ENCODE peak calls at places on chromosome 1, in eight cellular contexts. H, T, C, U, J, P, A and F are unnamed samples.
A peak's percentile ranks its signal among the peaks of the same experiment; 100 is the strongest.

GRCh38 chr1:209783338-209783737 is 1.0 kb downstream of the C1orf74 start:
- DNase-seq in T (no peak), A (no peak), U (no peak), C (no peak), H (no peak), P (no peak), J (no peak), F (no peak)

GRCh38 chr1:169838942-169839341 is 44.2 kb upstream of the METTL18 start:
- DNase-seq in U (no peak), P (no peak), H (no peak), J (no peak), T (no peak), A (no peak), C (no peak), F (no peak)

GRCh38 chr1:53559391-53559815 is 100.2 kb downstream of the DMRTB1 start:
- DNase-seq in C (no peak), A (no peak), H (peak; percentile 57), T (no peak), P (no peak), U (no peak), J (no peak), F (no peak)

GRCh38 chr1:36572906-36573305 is 90.2 kb upstream of the CSF3R start:
- DNase-seq in U (no peak), H (peak; percentile 31), T (no peak), P (no peak), C (peak; percentile 19), J (no peak), A (no peak), F (no peak)

GRCh38 chr1:193069748-193070394 is 10.5 kb downstream of the RO60 start:
- DNase-seq in A (no peak), U (no peak), P (no peak), T (no peak), H (no peak), J (no peak), C (peak; percentile 61), F (no peak)

GRCh38 chr1:112061056-112061455 is 71.6 kb upstream of the KCND3 start:
- DNase-seq in H (no peak), J (no peak), T (no peak), P (no peak), U (no peak), A (peak; percentile 32), C (no peak), F (no peak)

GRCh38 chr1:100530901-100531487 is 6.9 kb upstream of the GPR88 start:
- DNase-seq in H (no peak), A (no peak), J (no peak), T (peak; percentile 14), C (no peak), U (no peak), P (no peak), F (peak; percentile 36)

GRCh38 chr1:41483960-41484844 is at the start of gene EDN2:
- DNase-seq in U (no peak), J (no peak), T (no peak), H (no peak), C (peak; percentile 94), P (no peak), A (peak; percentile 91), F (peak; percentile 77)

GRCh38 chr1:217211484-217211883 is 419.4 kb downstream of the GPATCH2 start:
- DNase-seq in T (no peak), C (no peak), J (no peak), U (no peak), P (no peak), H (no peak), A (no peak), F (no peak)

GRCh38 chr1:150259758-150260669 is 2.4 kb downstream of the CA14 start:
- DNase-seq in P (no peak), T (no peak), H (no peak), C (no peak), A (no peak), J (no peak), U (no peak), F (peak; percentile 59)

GRCh38 chr1:236489710-236490377 is 33.9 kb upstream of the LGALS8 start:
- DNase-seq in H (no peak), A (peak; percentile 49), T (no peak), J (no peak), U (no peak), C (peak; percentile 82), P (no peak), F (peak; percentile 16)